ENCODE peak calls at places on chromosomes 13 and 19, in five cellular contexts. One of them, this sample, is unnamed.

GRCh38 chr13:111017755-111018487 is 97.2 kb upstream of the ARHGEF7 start:
- DNase-seq in ovary: no peak
- DNase-seq in ascending aorta: no peak
- DNase-seq in pancreas: no peak
- DNase-seq in CD8-positive, alpha-beta T cell: no peak
- DNase-seq in this sample: no peak

GRCh38 chr13:31204592-31204991 is 4.8 kb downstream of the B3GLCT start:
- DNase-seq in ovary: no peak
- DNase-seq in ascending aorta: no peak
- DNase-seq in pancreas: no peak
- DNase-seq in CD8-positive, alpha-beta T cell: no peak
- DNase-seq in this sample: no peak

GRCh38 chr19:1068111-1069001 is 1.4 kb downstream of the ARHGAP45 start:
- DNase-seq in ovary: peak; percentile 44
- DNase-seq in ascending aorta: no peak
- DNase-seq in pancreas: peak; percentile 63
- DNase-seq in CD8-positive, alpha-beta T cell: peak; percentile 88
- DNase-seq in this sample: no peak

GRCh38 chr13:114067381-114067885 is 65.0 kb downstream of the RASA3 start:
- DNase-seq in ovary: no peak
- DNase-seq in ascending aorta: no peak
- DNase-seq in pancreas: no peak
- DNase-seq in CD8-positive, alpha-beta T cell: no peak
- DNase-seq in this sample: peak; percentile 4

GRCh38 chr13:52862358-52863206 is 14.1 kb upstream of the PCDH8 start:
- DNase-seq in ovary: no peak
- DNase-seq in ascending aorta: no peak
- DNase-seq in pancreas: no peak
- DNase-seq in CD8-positive, alpha-beta T cell: no peak
- DNase-seq in this sample: peak; percentile 57

GRCh38 chr19:48258350-48258749 is 2.6 kb upstream of the CARD8 start:
- DNase-seq in ovary: no peak
- DNase-seq in ascending aorta: no peak
- DNase-seq in pancreas: no peak
- DNase-seq in CD8-positive, alpha-beta T cell: peak; percentile 25
- DNase-seq in this sample: no peak

GRCh38 chr19:46621191-46622117 is 3.4 kb downstream of the PTGIR start:
- DNase-seq in ovary: no peak
- DNase-seq in ascending aorta: no peak
- DNase-seq in pancreas: peak; percentile 60
- DNase-seq in CD8-positive, alpha-beta T cell: no peak
- DNase-seq in this sample: no peak

GRCh38 chr19:4278460-4278901 is 585 bp upstream of the SHD start:
- DNase-seq in ovary: no peak
- DNase-seq in ascending aorta: no peak
- DNase-seq in pancreas: no peak
- DNase-seq in CD8-positive, alpha-beta T cell: no peak
- DNase-seq in this sample: no peak

GRCh38 chr19:45428385-45429231 is 4.9 kb upstream of the ERCC1 start:
- DNase-seq in ovary: peak; percentile 69
- DNase-seq in ascending aorta: no peak
- DNase-seq in pancreas: peak; percentile 72
- DNase-seq in CD8-positive, alpha-beta T cell: no peak
- DNase-seq in this sample: peak; percentile 68

GRCh38 chr19:38453596-38453995 is 20.1 kb downstream of the RYR1 start:
- DNase-seq in ovary: no peak
- DNase-seq in ascending aorta: no peak
- DNase-seq in pancreas: no peak
- DNase-seq in CD8-positive, alpha-beta T cell: no peak
- DNase-seq in this sample: no peak

GRCh38 chr19:38452430-38453366 is 19.2 kb downstream of the RYR1 start:
- DNase-seq in ovary: no peak
- DNase-seq in ascending aorta: no peak
- DNase-seq in pancreas: peak; percentile 63
- DNase-seq in CD8-positive, alpha-beta T cell: no peak
- DNase-seq in this sample: peak; percentile 36

GRCh38 chr19:38451036-38451435 is 17.5 kb downstream of the RYR1 start:
- DNase-seq in ovary: no peak
- DNase-seq in ascending aorta: no peak
- DNase-seq in pancreas: peak; percentile 19
- DNase-seq in CD8-positive, alpha-beta T cell: no peak
- DNase-seq in this sample: no peak

GRCh38 chr19:38449518-38449917 is 16.0 kb downstream of the RYR1 start:
- DNase-seq in ovary: no peak
- DNase-seq in ascending aorta: no peak
- DNase-seq in pancreas: no peak
- DNase-seq in CD8-positive, alpha-beta T cell: no peak
- DNase-seq in this sample: no peak

GRCh38 chr19:38451629-38452028 is 18.1 kb downstream of the RYR1 start:
- DNase-seq in ovary: no peak
- DNase-seq in ascending aorta: no peak
- DNase-seq in pancreas: peak; percentile 45
- DNase-seq in CD8-positive, alpha-beta T cell: no peak
- DNase-seq in this sample: no peak
- H3K36me3 ChIP-seq in ovary: no peaks in the 10 kb centered on the region
- H3K36me3 ChIP-seq in ascending aorta: no peaks in the 10 kb centered on the region
- H3K36me3 ChIP-seq in pancreas: no peaks in the 10 kb centered on the region
- H3K36me3 ChIP-seq in CD8-positive, alpha-beta T cell: no peaks in the 10 kb centered on the region
- H3K36me3 ChIP-seq in this sample: no peaks in the 10 kb centered on the region

GRCh38 chr19:51889934-51890333 is 2.2 kb upstream of the ZNF577 start:
- DNase-seq in ovary: no peak
- DNase-seq in ascending aorta: no peak
- DNase-seq in pancreas: no peak
- DNase-seq in CD8-positive, alpha-beta T cell: no peak
- DNase-seq in this sample: no peak
- H3K36me3 ChIP-seq in ovary: no peaks in the 10 kb centered on the region
- H3K36me3 ChIP-seq in ascending aorta: peaks cover 49% of the 10 kb centered on the region
- H3K36me3 ChIP-seq in pancreas: peaks cover 21% of the 10 kb centered on the region
- H3K36me3 ChIP-seq in CD8-positive, alpha-beta T cell: peaks cover 45% of the 10 kb centered on the region
- H3K36me3 ChIP-seq in this sample: peaks cover 6% of the 10 kb centered on the region

GRCh38 chr19:29711584-29712132 is 3.4 kb downstream of the C19orf12 start:
- DNase-seq in ovary: no peak
- DNase-seq in ascending aorta: no peak
- DNase-seq in pancreas: no peak
- DNase-seq in CD8-positive, alpha-beta T cell: no peak
- DNase-seq in this sample: no peak

GRCh38 chr19:29706635-29707034 is 8.4 kb downstream of the C19orf12 start:
- DNase-seq in ovary: no peak
- DNase-seq in ascending aorta: no peak
- DNase-seq in pancreas: no peak
- DNase-seq in CD8-positive, alpha-beta T cell: no peak
- DNase-seq in this sample: no peak

GRCh38 chr19:29704562-29705558 is 10.2 kb downstream of the C19orf12 start:
- DNase-seq in ovary: no peak
- DNase-seq in ascending aorta: no peak
- DNase-seq in pancreas: no peak
- DNase-seq in CD8-positive, alpha-beta T cell: no peak
- DNase-seq in this sample: no peak

GRCh38 chr19:29705706-29706105 is 9.4 kb downstream of the C19orf12 start:
- DNase-seq in ovary: no peak
- DNase-seq in ascending aorta: no peak
- DNase-seq in pancreas: no peak
- DNase-seq in CD8-positive, alpha-beta T cell: no peak
- DNase-seq in this sample: no peak

GRCh38 chr19:29708553-29709439 is 6.3 kb downstream of the C19orf12 start:
- DNase-seq in ovary: peak; percentile 34
- DNase-seq in ascending aorta: no peak
- DNase-seq in pancreas: no peak
- DNase-seq in CD8-positive, alpha-beta T cell: no peak
- DNase-seq in this sample: no peak
- H3K36me3 ChIP-seq in ovary: no peaks in the 10 kb centered on the region
- H3K36me3 ChIP-seq in ascending aorta: peaks cover 16% of the 10 kb centered on the region
- H3K36me3 ChIP-seq in pancreas: no peaks in the 10 kb centered on the region
- H3K36me3 ChIP-seq in CD8-positive, alpha-beta T cell: peaks cover 10% of the 10 kb centered on the region
- H3K36me3 ChIP-seq in this sample: no peaks in the 10 kb centered on the region

DNA sequence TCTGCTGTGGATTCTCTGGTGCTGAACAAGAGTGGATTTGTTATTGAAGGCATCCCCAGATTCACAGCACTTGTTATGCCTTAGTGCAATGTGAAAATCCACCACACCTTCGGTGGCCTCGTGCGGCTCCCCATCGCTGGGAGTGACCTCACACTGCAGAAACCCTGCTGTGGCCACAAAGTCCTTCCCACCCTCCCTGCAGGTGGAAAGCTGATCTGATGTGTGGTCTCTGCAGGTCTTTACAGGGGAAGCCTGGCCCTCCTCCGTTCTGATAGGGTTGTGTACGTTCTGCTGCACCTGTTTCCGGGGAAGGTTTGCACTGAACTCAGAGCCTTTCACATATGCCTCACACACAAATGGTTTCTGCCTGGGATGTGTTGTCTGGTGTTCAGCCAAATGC is 5.0 kb downstream of the ZNF792 start:
- DNase-seq in ovary: no peak
- DNase-seq in ascending aorta: no peak
- DNase-seq in pancreas: no peak
- DNase-seq in CD8-positive, alpha-beta T cell: no peak
- DNase-seq in this sample: no peak
- H3K36me3 ChIP-seq in ovary: peaks cover 13% of the 10 kb centered on the region
- H3K36me3 ChIP-seq in ascending aorta: peaks cover 41% of the 10 kb centered on the region
- H3K36me3 ChIP-seq in pancreas: peaks cover 20% of the 10 kb centered on the region
- H3K36me3 ChIP-seq in CD8-positive, alpha-beta T cell: peaks cover 39% of the 10 kb centered on the region
- H3K36me3 ChIP-seq in this sample: peaks cover 20% of the 10 kb centered on the region

GRCh38 chr19:5643060-5643459 is 20.2 kb downstream of the SAFB start:
- DNase-seq in ovary: no peak
- DNase-seq in ascending aorta: no peak
- DNase-seq in pancreas: no peak
- DNase-seq in CD8-positive, alpha-beta T cell: no peak
- DNase-seq in this sample: no peak

GRCh38 chr19:5644051-5644450 is 21.2 kb downstream of the SAFB start:
- DNase-seq in ovary: no peak
- DNase-seq in ascending aorta: no peak
- DNase-seq in pancreas: no peak
- DNase-seq in CD8-positive, alpha-beta T cell: no peak
- DNase-seq in this sample: no peak

GRCh38 chr19:5641171-5641570 is 18.3 kb downstream of the SAFB start:
- DNase-seq in ovary: no peak
- DNase-seq in ascending aorta: no peak
- DNase-seq in pancreas: no peak
- DNase-seq in CD8-positive, alpha-beta T cell: no peak
- DNase-seq in this sample: no peak

GRCh38 chr19:5645409-5645808 is 22.5 kb downstream of the SAFB start:
- DNase-seq in ovary: no peak
- DNase-seq in ascending aorta: no peak
- DNase-seq in pancreas: peak; percentile 4
- DNase-seq in CD8-positive, alpha-beta T cell: no peak
- DNase-seq in this sample: no peak

DNA sequence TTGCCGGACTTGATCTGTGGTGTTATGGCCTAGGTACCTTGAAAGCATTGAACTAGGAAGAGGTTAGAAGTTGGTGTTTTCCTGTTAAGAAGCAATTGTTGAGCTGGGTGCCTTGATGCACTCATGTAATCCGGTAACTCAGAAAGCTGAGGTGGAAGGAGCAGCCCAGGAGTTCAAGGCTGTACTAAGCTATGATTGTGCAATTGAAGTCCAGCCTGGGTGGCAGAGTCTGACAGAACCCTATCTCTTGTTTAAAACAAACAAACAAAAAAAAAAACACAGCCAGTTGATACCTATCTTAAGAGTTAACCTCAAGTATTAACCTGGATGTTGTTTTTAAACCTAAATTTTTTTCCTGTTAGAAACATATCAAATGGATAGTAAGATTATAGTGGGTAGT is 19.3 kb downstream of the SAFB start:
- DNase-seq in ovary: no peak
- DNase-seq in ascending aorta: no peak
- DNase-seq in pancreas: no peak
- DNase-seq in CD8-positive, alpha-beta T cell: no peak
- DNase-seq in this sample: no peak
- H3K36me3 ChIP-seq in ovary: no peaks in the 10 kb centered on the region
- H3K36me3 ChIP-seq in ascending aorta: peaks cover 46% of the 10 kb centered on the region
- H3K36me3 ChIP-seq in pancreas: peaks cover 17% of the 10 kb centered on the region
- H3K36me3 ChIP-seq in CD8-positive, alpha-beta T cell: peaks cover 45% of the 10 kb centered on the region
- H3K36me3 ChIP-seq in this sample: peaks cover 1% of the 10 kb centered on the region

DNA sequence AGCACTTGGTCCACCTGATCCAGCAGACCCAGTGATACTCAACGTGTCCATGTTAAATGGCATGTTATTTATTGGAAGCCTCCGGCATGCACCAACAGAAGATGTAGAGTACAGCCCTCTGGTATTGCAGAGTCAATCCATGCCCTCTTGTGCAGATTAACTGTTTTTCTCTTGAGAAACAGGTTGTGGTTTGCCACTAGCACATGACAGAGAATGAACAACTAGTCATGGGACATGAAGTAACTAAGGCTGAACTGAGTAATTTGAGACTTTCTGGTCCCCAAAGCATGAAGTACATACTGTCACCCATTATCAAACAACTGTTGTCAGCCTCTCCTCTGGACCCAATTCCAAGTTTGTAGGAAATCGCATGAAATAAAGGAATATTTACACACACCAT is 3.2 kb downstream of the ZNF562 start:
- DNase-seq in ovary: no peak
- DNase-seq in ascending aorta: no peak
- DNase-seq in pancreas: no peak
- DNase-seq in CD8-positive, alpha-beta T cell: no peak
- DNase-seq in this sample: no peak
- H3K36me3 ChIP-seq in ovary: no peaks in the 10 kb centered on the region
- H3K36me3 ChIP-seq in ascending aorta: no peaks in the 10 kb centered on the region
- H3K36me3 ChIP-seq in pancreas: no peaks in the 10 kb centered on the region
- H3K36me3 ChIP-seq in CD8-positive, alpha-beta T cell: peaks cover 5% of the 10 kb centered on the region
- H3K36me3 ChIP-seq in this sample: peaks cover 1% of the 10 kb centered on the region

DNA sequence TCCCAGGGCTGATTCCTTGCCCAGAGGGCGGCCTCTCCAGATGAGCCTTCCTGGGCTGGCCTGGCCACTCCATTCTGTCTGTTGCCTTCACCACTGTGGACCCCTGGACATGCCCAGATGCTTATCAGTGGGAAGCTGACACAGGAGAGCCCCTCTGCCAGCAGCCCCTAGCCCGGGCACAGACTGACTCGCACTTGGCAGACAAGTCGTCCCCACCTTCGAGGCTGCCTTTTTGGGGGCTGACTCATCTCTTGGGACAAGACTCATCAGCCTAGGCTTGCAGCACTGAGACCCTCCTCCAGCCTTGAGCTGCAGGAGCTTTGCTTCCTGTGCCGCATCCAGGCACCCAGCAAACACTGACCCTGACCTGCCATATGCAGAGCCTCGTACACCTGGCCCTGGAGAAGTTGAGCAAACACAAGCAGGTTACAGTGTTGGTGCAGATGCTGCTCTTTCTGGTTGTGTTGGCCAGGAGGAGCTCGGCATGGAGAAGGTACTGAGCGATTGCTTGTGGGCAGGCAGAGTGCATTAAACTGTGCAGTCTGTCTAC is 8.1 kb downstream of the CHST8 start:
- DNase-seq in ovary: no peak
- DNase-seq in ascending aorta: no peak
- DNase-seq in pancreas: no peak
- DNase-seq in CD8-positive, alpha-beta T cell: no peak
- DNase-seq in this sample: no peak
- H3K36me3 ChIP-seq in ovary: no peaks in the 10 kb centered on the region
- H3K36me3 ChIP-seq in ascending aorta: no peaks in the 10 kb centered on the region
- H3K36me3 ChIP-seq in pancreas: no peaks in the 10 kb centered on the region
- H3K36me3 ChIP-seq in CD8-positive, alpha-beta T cell: no peaks in the 10 kb centered on the region
- H3K36me3 ChIP-seq in this sample: no peaks in the 10 kb centered on the region

GRCh38 chr13:48072304-48072703 is 22.6 kb downstream of the MED4 start:
- DNase-seq in ovary: no peak
- DNase-seq in ascending aorta: no peak
- DNase-seq in pancreas: no peak
- DNase-seq in CD8-positive, alpha-beta T cell: no peak
- DNase-seq in this sample: no peak
- H3K36me3 ChIP-seq in ovary: no peaks in the 10 kb centered on the region
- H3K36me3 ChIP-seq in ascending aorta: peaks cover 61% of the 10 kb centered on the region
- H3K36me3 ChIP-seq in pancreas: peaks cover 45% of the 10 kb centered on the region
- H3K36me3 ChIP-seq in CD8-positive, alpha-beta T cell: peaks cover 44% of the 10 kb centered on the region
- H3K36me3 ChIP-seq in this sample: peaks cover 19% of the 10 kb centered on the region

This sample was measured in Caco-2.